ENCODE peak calls at places on chromosome 2, in four cellular contexts. One of them, this sample, is unnamed.
A peak's percentile ranks its signal among the peaks of the same experiment; 100 is the strongest.

GRCh38 chr2:241340621-241341163 is 15.4 kb upstream of the FARP2 start:
- DNase-seq in GM10248: no peak
- DNase-seq in bronchial epithelial cell: no peak
- DNase-seq in HCT116: no peak
- DNase-seq in this sample: no peak

GRCh38 chr2:66555511-66556324 is 120.8 kb downstream of the MEIS1 start:
- DNase-seq in GM10248: no peak
- DNase-seq in bronchial epithelial cell: peak; percentile 94
- DNase-seq in HCT116: no peak
- DNase-seq in this sample: no peak

GRCh38 chr2:177058747-177059146 is 153.8 kb upstream of the HNRNPA3 start:
- DNase-seq in GM10248: no peak
- DNase-seq in bronchial epithelial cell: no peak
- DNase-seq in HCT116: no peak
- DNase-seq in this sample: no peak

GRCh38 chr2:85741211-85741610 is 12.6 kb upstream of the ATOH8 start:
- DNase-seq in GM10248: no peak
- DNase-seq in bronchial epithelial cell: no peak
- DNase-seq in HCT116: no peak
- DNase-seq in this sample: no peak

GRCh38 chr2:25258814-25259743 is 82.6 kb downstream of the DNMT3A start:
- DNase-seq in GM10248: no peak
- DNase-seq in bronchial epithelial cell: no peak
- DNase-seq in HCT116: no peak
- DNase-seq in this sample: no peak

GRCh38 chr2:64679673-64680425 is 26.1 kb upstream of the SERTAD2 start:
- DNase-seq in GM10248: no peak
- DNase-seq in bronchial epithelial cell: no peak
- DNase-seq in HCT116: no peak
- DNase-seq in this sample: no peak

GRCh38 chr2:95159690-95160449 is at the start of gene ZNF514:
- DNase-seq in GM10248: peak; percentile 87
- DNase-seq in bronchial epithelial cell: peak; percentile 46
- DNase-seq in HCT116: no peak
- DNase-seq in this sample: peak; percentile 52

GRCh38 chr2:122056853-122057252 is 301.4 kb downstream of the TSN start:
- DNase-seq in GM10248: no peak
- DNase-seq in bronchial epithelial cell: no peak
- DNase-seq in HCT116: no peak
- DNase-seq in this sample: no peak

GRCh38 chr2:150165988-150166965 is 321.2 kb downstream of the RND3 start:
- DNase-seq in GM10248: no peak
- DNase-seq in bronchial epithelial cell: peak; percentile 55
- DNase-seq in HCT116: no peak
- DNase-seq in this sample: no peak

GRCh38 chr2:234047361-234047760 is 3.1 kb upstream of the SPP2 start:
- DNase-seq in GM10248: no peak
- DNase-seq in bronchial epithelial cell: no peak
- DNase-seq in HCT116: no peak
- DNase-seq in this sample: no peak

DNA sequence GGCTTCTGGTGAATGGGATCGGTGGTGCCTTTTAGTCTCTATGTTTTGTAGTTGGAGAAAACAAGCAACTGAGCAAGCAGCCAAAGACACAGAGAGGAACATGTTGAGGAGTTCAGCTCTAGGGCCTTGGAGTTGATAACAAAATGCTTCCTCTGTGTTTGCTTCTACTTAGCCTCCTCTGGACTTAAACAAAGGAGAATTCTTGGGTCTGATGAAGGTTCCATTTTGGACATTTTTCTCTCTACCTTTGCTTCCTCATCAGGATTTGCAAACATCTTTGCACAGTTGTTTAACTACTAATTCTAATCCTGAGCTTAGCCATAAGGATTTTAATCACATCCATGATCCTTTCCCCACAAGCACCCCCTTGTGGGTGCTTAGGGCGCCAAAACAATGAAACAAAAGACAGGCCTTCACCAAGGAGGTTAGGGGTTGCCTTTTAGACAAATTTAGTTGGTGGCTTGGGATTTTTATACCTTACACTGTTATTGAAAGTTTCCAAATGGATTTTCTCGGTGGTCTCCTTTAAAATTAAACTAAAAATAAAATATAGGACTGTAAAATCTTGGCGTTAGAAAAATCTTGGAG is 148.5 kb upstream of the SATB2 start:
- DNase-seq in GM10248: no peak
- DNase-seq in bronchial epithelial cell: no peak
- DNase-seq in HCT116: no peak
- DNase-seq in this sample: no peak
- TF ChIP-seq CTCF in GM10248: no peak
- TF ChIP-seq CTCF in bronchial epithelial cell: peak; percentile 2
- TF ChIP-seq CTCF in HCT116: peak; percentile 17
- TF ChIP-seq CTCF in this sample: no peak

GRCh38 chr2:227545990-227546389 is 52.7 kb upstream of the SCYGR2 start:
- DNase-seq in GM10248: no peak
- DNase-seq in bronchial epithelial cell: peak; percentile 7
- DNase-seq in HCT116: no peak
- DNase-seq in this sample: peak; percentile 44
- TF ChIP-seq CTCF in GM10248: no peak
- TF ChIP-seq CTCF in bronchial epithelial cell: peak; percentile 28
- TF ChIP-seq CTCF in HCT116: no peak
- TF ChIP-seq CTCF in this sample: peak; percentile 47

GRCh38 chr2:180910831-180911665 is 69.4 kb upstream of the UBE2E3 start:
- DNase-seq in GM10248: no peak
- DNase-seq in bronchial epithelial cell: peak; percentile 29
- DNase-seq in HCT116: no peak
- DNase-seq in this sample: no peak
- TF ChIP-seq CTCF in GM10248: no peak
- TF ChIP-seq CTCF in bronchial epithelial cell: no peak
- TF ChIP-seq CTCF in HCT116: no peak
- TF ChIP-seq CTCF in this sample: no peak

GRCh38 chr2:56108806-56109205 is 75.0 kb upstream of the CCDC85A start:
- DNase-seq in GM10248: no peak
- DNase-seq in bronchial epithelial cell: no peak
- DNase-seq in HCT116: no peak
- DNase-seq in this sample: no peak
- TF ChIP-seq CTCF in GM10248: no peak
- TF ChIP-seq CTCF in bronchial epithelial cell: no peak
- TF ChIP-seq CTCF in HCT116: no peak
- TF ChIP-seq CTCF in this sample: no peak

GRCh38 chr2:109349555-109350430 is 220.8 kb downstream of the SH3RF3 start:
- DNase-seq in GM10248: no peak
- DNase-seq in bronchial epithelial cell: no peak
- DNase-seq in HCT116: no peak
- DNase-seq in this sample: no peak
- TF ChIP-seq CTCF in GM10248: no peak
- TF ChIP-seq CTCF in bronchial epithelial cell: no peak
- TF ChIP-seq CTCF in HCT116: no peak
- TF ChIP-seq CTCF in this sample: no peak

DNA sequence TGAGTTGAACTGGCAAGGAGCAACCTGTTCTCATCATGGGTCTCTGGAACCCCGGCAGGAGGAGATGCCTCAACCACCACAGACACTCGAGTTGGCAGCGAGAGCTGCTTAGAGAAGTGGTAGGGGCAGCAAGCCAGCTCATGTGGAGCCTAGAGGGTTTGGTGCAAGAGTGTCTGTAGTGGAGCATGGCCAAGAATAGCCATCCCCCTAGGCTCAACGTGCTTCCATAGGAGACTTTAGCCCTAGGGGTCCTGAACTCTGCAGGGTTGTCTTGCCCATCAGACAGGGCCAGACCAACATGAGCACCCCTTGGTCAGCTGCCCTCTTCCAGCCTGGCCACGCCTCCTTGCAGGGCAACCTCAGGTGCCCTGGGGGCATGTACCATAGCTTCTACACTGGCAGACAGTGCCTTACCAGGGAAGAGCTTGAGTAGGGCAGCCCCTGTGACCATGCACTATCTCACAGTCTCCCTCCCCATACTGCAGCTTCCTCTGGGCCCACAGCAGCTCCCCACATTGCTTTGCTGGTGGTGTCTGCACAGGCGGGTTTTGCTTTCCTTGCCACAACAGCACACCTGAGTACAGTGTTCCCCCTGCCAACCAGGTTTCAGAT is 187.1 kb downstream of the EXOC6B start:
- DNase-seq in GM10248: no peak
- DNase-seq in bronchial epithelial cell: no peak
- DNase-seq in HCT116: no peak
- DNase-seq in this sample: no peak
- TF ChIP-seq CTCF in GM10248: no peak
- TF ChIP-seq CTCF in bronchial epithelial cell: no peak
- TF ChIP-seq CTCF in HCT116: no peak
- TF ChIP-seq CTCF in this sample: no peak